ENCODE peak calls at places on chromosome 15, in nine cellular contexts. One of them, this sample, is unnamed.

GRCh38 chr15:65154720-65155119 is 21.1 kb upstream of the PDCD7 start:
- DNase-seq in fibroblast of pulmonary artery: no peak
- DNase-seq in fibroblast of mammary gland: no peak
- DNase-seq in AG04450: no peak
- DNase-seq in fibroblast of the aortic adventitia: no peak
- DNase-seq in astrocyte of the spinal cord: no peak
- DNase-seq in epithelial cell of proximal tubule: no peak
- DNase-seq in foreskin fibroblast: no peak
- DNase-seq in sigmoid colon: no peak
- DNase-seq in this sample: no peak

GRCh38 chr15:99435138-99435695 is 130.6 kb upstream of the MEF2A start:
- DNase-seq in fibroblast of pulmonary artery: no peak
- DNase-seq in fibroblast of mammary gland: no peak
- DNase-seq in AG04450: no peak
- DNase-seq in fibroblast of the aortic adventitia: no peak
- DNase-seq in astrocyte of the spinal cord: no peak
- DNase-seq in epithelial cell of proximal tubule: no peak
- DNase-seq in foreskin fibroblast: no peak
- DNase-seq in sigmoid colon: peak
- DNase-seq in this sample: no peak

GRCh38 chr15:30991301-30992072 is at the start of gene MTMR10:
- DNase-seq in fibroblast of pulmonary artery: peak
- DNase-seq in fibroblast of mammary gland: peak
- DNase-seq in AG04450: peak
- DNase-seq in fibroblast of the aortic adventitia: peak
- DNase-seq in astrocyte of the spinal cord: peak
- DNase-seq in epithelial cell of proximal tubule: no peak
- DNase-seq in foreskin fibroblast: peak
- DNase-seq in sigmoid colon: peak
- DNase-seq in this sample: peak

GRCh38 chr15:52183562-52184173 is 7.5 kb downstream of the GNB5 start:
- DNase-seq in fibroblast of pulmonary artery: peak
- DNase-seq in fibroblast of mammary gland: peak
- DNase-seq in AG04450: no peak
- DNase-seq in fibroblast of the aortic adventitia: peak
- DNase-seq in astrocyte of the spinal cord: peak
- DNase-seq in epithelial cell of proximal tubule: no peak
- DNase-seq in foreskin fibroblast: peak
- DNase-seq in sigmoid colon: no peak
- DNase-seq in this sample: no peak

GRCh38 chr15:33007295-33007855 is 187.1 kb downstream of the FMN1 start:
- DNase-seq in fibroblast of pulmonary artery: peak
- DNase-seq in fibroblast of mammary gland: peak
- DNase-seq in AG04450: no peak
- DNase-seq in fibroblast of the aortic adventitia: peak
- DNase-seq in astrocyte of the spinal cord: peak
- DNase-seq in epithelial cell of proximal tubule: no peak
- DNase-seq in foreskin fibroblast: peak
- DNase-seq in sigmoid colon: no peak
- DNase-seq in this sample: no peak

GRCh38 chr15:43206054-43206453 is 14.8 kb downstream of the EPB42 start:
- DNase-seq in fibroblast of pulmonary artery: no peak
- DNase-seq in fibroblast of mammary gland: no peak
- DNase-seq in AG04450: no peak
- DNase-seq in fibroblast of the aortic adventitia: no peak
- DNase-seq in astrocyte of the spinal cord: no peak
- DNase-seq in epithelial cell of proximal tubule: no peak
- DNase-seq in foreskin fibroblast: no peak
- DNase-seq in sigmoid colon: no peak
- DNase-seq in this sample: no peak

GRCh38 chr15:98769867-98770266 is 121.5 kb downstream of the IGF1R start:
- DNase-seq in fibroblast of pulmonary artery: no peak
- DNase-seq in fibroblast of mammary gland: no peak
- DNase-seq in AG04450: no peak
- DNase-seq in fibroblast of the aortic adventitia: no peak
- DNase-seq in astrocyte of the spinal cord: no peak
- DNase-seq in epithelial cell of proximal tubule: no peak
- DNase-seq in foreskin fibroblast: no peak
- DNase-seq in sigmoid colon: no peak
- DNase-seq in this sample: no peak

GRCh38 chr15:38589502-38589901 is 24.9 kb upstream of the RASGRP1 start:
- DNase-seq in fibroblast of pulmonary artery: peak
- DNase-seq in fibroblast of mammary gland: peak
- DNase-seq in AG04450: peak
- DNase-seq in fibroblast of the aortic adventitia: peak
- DNase-seq in astrocyte of the spinal cord: peak
- DNase-seq in epithelial cell of proximal tubule: peak
- DNase-seq in foreskin fibroblast: peak
- DNase-seq in sigmoid colon: no peak
- DNase-seq in this sample: peak

GRCh38 chr15:64324513-64324912 is 31.5 kb downstream of the CSNK1G1 start:
- DNase-seq in fibroblast of pulmonary artery: no peak
- DNase-seq in fibroblast of mammary gland: peak
- DNase-seq in AG04450: no peak
- DNase-seq in fibroblast of the aortic adventitia: no peak
- DNase-seq in astrocyte of the spinal cord: no peak
- DNase-seq in epithelial cell of proximal tubule: no peak
- DNase-seq in foreskin fibroblast: peak
- DNase-seq in sigmoid colon: no peak
- DNase-seq in this sample: no peak

GRCh38 chr15:92391640-92392039 is 2.0 kb upstream of the ST8SIA2 start:
- DNase-seq in fibroblast of pulmonary artery: peak
- DNase-seq in fibroblast of mammary gland: peak
- DNase-seq in AG04450: no peak
- DNase-seq in fibroblast of the aortic adventitia: peak
- DNase-seq in astrocyte of the spinal cord: peak
- DNase-seq in epithelial cell of proximal tubule: no peak
- DNase-seq in foreskin fibroblast: no peak
- DNase-seq in sigmoid colon: no peak
- DNase-seq in this sample: no peak

GRCh38 chr15:76968310-76968709 is 26.6 kb upstream of the PSTPIP1 start:
- DNase-seq in fibroblast of pulmonary artery: peak
- DNase-seq in fibroblast of mammary gland: no peak
- DNase-seq in AG04450: no peak
- DNase-seq in fibroblast of the aortic adventitia: peak
- DNase-seq in astrocyte of the spinal cord: no peak
- DNase-seq in epithelial cell of proximal tubule: no peak
- DNase-seq in foreskin fibroblast: no peak
- DNase-seq in sigmoid colon: no peak
- DNase-seq in this sample: no peak

GRCh38 chr15:44595246-44595645 is 58.3 kb downstream of the EIF3J start:
- DNase-seq in fibroblast of pulmonary artery: no peak
- DNase-seq in fibroblast of mammary gland: no peak
- DNase-seq in AG04450: no peak
- DNase-seq in fibroblast of the aortic adventitia: no peak
- DNase-seq in astrocyte of the spinal cord: no peak
- DNase-seq in epithelial cell of proximal tubule: no peak
- DNase-seq in foreskin fibroblast: no peak
- DNase-seq in sigmoid colon: no peak
- DNase-seq in this sample: no peak

GRCh38 chr15:101167791-101168462 is 83.9 kb downstream of the CHSY1 start:
- DNase-seq in fibroblast of pulmonary artery: peak
- DNase-seq in fibroblast of mammary gland: peak
- DNase-seq in AG04450: peak
- DNase-seq in fibroblast of the aortic adventitia: peak
- DNase-seq in astrocyte of the spinal cord: peak
- DNase-seq in epithelial cell of proximal tubule: no peak
- DNase-seq in foreskin fibroblast: peak
- DNase-seq in sigmoid colon: peak
- DNase-seq in this sample: no peak
- H3K4me3 ChIP-seq in fibroblast of pulmonary artery: no peak
- H3K4me3 ChIP-seq in fibroblast of mammary gland: no peak
- H3K4me3 ChIP-seq in AG04450: no peak
- H3K4me3 ChIP-seq in fibroblast of the aortic adventitia: no peak
- H3K4me3 ChIP-seq in astrocyte of the spinal cord: no peak
- H3K4me3 ChIP-seq in epithelial cell of proximal tubule: no peak
- H3K4me3 ChIP-seq in foreskin fibroblast: no peak
- H3K4me3 ChIP-seq in sigmoid colon: no peak
- H3K4me3 ChIP-seq in this sample: no peak

GRCh38 chr15:55916666-55917409 is 76.6 kb downstream of the NEDD4 start:
- DNase-seq in fibroblast of pulmonary artery: peak
- DNase-seq in fibroblast of mammary gland: peak
- DNase-seq in AG04450: peak
- DNase-seq in fibroblast of the aortic adventitia: peak
- DNase-seq in astrocyte of the spinal cord: peak
- DNase-seq in epithelial cell of proximal tubule: peak
- DNase-seq in foreskin fibroblast: peak
- DNase-seq in sigmoid colon: no peak
- DNase-seq in this sample: peak

GRCh38 chr15:55915876-55916567 is 77.4 kb downstream of the NEDD4 start:
- DNase-seq in fibroblast of pulmonary artery: peak
- DNase-seq in fibroblast of mammary gland: peak
- DNase-seq in AG04450: no peak
- DNase-seq in fibroblast of the aortic adventitia: peak
- DNase-seq in astrocyte of the spinal cord: no peak
- DNase-seq in epithelial cell of proximal tubule: no peak
- DNase-seq in foreskin fibroblast: peak
- DNase-seq in sigmoid colon: no peak
- DNase-seq in this sample: no peak

GRCh38 chr15:55917881-55918296 is 75.5 kb downstream of the NEDD4 start:
- DNase-seq in fibroblast of pulmonary artery: peak
- DNase-seq in fibroblast of mammary gland: peak
- DNase-seq in AG04450: peak
- DNase-seq in fibroblast of the aortic adventitia: peak
- DNase-seq in astrocyte of the spinal cord: peak
- DNase-seq in epithelial cell of proximal tubule: no peak
- DNase-seq in foreskin fibroblast: peak
- DNase-seq in sigmoid colon: no peak
- DNase-seq in this sample: peak

GRCh38 chr15:55921744-55922143 is 71.7 kb downstream of the NEDD4 start:
- DNase-seq in fibroblast of pulmonary artery: no peak
- DNase-seq in fibroblast of mammary gland: no peak
- DNase-seq in AG04450: no peak
- DNase-seq in fibroblast of the aortic adventitia: no peak
- DNase-seq in astrocyte of the spinal cord: no peak
- DNase-seq in epithelial cell of proximal tubule: no peak
- DNase-seq in foreskin fibroblast: no peak
- DNase-seq in sigmoid colon: no peak
- DNase-seq in this sample: no peak
- TF ChIP-seq CTCF in fibroblast of pulmonary artery: no peak
- TF ChIP-seq CTCF in fibroblast of mammary gland: no peak
- TF ChIP-seq CTCF in AG04450: no peak
- TF ChIP-seq CTCF in fibroblast of the aortic adventitia: no peak
- TF ChIP-seq CTCF in astrocyte of the spinal cord: no peak
- TF ChIP-seq CTCF in epithelial cell of proximal tubule: no peak
- TF ChIP-seq CTCF in foreskin fibroblast: no peak
- TF ChIP-seq CTCF in sigmoid colon: no peak
- TF ChIP-seq CTCF in this sample: no peak

DNA sequence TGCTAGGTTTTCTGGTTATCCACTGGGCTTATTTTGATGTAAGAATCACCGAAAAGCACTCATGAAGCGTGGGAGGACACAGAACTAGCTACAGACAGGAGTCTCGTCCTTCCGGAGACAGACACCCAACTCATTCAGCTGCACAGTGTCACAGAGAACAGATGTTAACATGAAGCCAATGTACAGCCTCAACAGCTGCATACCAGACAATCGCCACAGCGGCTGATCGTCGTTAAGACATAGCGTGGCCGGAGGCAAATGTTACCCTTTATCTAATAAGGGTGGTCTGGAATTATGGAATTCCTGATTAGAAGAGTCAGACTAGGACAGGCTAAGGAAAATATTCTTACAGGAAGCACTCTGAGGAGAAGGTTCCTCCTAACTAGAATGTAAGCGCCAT is 1.2 kb upstream of the PYGO1 start:
- DNase-seq in fibroblast of pulmonary artery: no peak
- DNase-seq in fibroblast of mammary gland: peak
- DNase-seq in AG04450: no peak
- DNase-seq in fibroblast of the aortic adventitia: no peak
- DNase-seq in astrocyte of the spinal cord: no peak
- DNase-seq in epithelial cell of proximal tubule: no peak
- DNase-seq in foreskin fibroblast: peak
- DNase-seq in sigmoid colon: no peak
- DNase-seq in this sample: no peak
- H3K4me3 ChIP-seq in fibroblast of pulmonary artery: peak
- H3K4me3 ChIP-seq in fibroblast of mammary gland: peak
- H3K4me3 ChIP-seq in AG04450: peak
- H3K4me3 ChIP-seq in fibroblast of the aortic adventitia: no peak
- H3K4me3 ChIP-seq in astrocyte of the spinal cord: no peak
- H3K4me3 ChIP-seq in epithelial cell of proximal tubule: no peak
- H3K4me3 ChIP-seq in foreskin fibroblast: peak
- H3K4me3 ChIP-seq in sigmoid colon: peak
- H3K4me3 ChIP-seq in this sample: peak

DNA sequence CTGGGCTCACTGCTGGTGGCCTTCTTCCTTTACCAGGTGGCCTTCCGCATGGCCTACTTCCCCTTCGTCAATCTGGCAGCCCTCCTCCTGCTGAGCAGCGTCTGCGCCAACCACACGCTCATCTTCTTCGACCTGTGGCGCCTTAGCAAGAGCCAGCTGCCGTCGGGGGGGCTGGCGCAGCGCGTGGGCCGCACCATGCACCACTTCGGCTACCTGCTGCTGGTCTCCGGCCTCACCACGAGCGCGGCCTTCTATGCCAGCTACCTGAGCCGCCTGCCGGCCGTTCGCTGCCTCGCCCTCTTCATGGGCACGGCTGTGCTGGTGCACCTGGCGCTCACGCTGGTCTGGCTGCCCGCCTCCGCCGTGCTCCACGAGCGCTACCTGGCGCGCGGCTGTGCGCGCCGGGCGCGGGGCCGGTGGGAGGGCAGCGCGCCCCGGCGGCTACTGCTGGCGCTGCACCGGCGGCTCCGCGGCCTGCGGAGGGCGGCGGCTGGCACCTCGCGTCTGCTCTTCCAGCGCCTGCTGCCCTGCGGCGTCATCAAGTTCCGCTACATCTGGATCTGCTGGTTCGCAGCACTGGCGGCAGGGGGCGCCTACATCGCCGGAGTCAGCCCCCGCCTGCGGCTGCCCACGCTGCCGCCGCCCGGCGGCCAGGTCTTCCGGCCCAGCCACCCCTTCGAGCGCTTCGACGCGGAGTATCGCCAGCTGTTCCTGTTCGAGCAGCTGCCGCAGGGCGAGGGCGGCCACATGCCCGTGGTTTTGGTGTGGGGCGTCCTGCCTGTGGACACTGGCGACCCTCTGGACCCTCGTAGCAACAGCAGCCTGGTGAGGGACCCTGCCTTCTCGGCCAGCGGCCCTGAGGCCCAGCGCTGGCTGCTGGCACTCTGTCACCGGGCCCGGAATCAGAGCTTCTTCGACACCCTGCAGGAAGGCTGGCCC is 9.9 kb downstream of the DISP2 start:
- DNase-seq in fibroblast of pulmonary artery: peak
- DNase-seq in fibroblast of mammary gland: peak
- DNase-seq in AG04450: peak
- DNase-seq in fibroblast of the aortic adventitia: peak
- DNase-seq in astrocyte of the spinal cord: peak
- DNase-seq in epithelial cell of proximal tubule: peak
- DNase-seq in foreskin fibroblast: peak
- DNase-seq in sigmoid colon: peak
- DNase-seq in this sample: no peak
- TF ChIP-seq CTCF in fibroblast of pulmonary artery: peak
- TF ChIP-seq CTCF in fibroblast of mammary gland: peak
- TF ChIP-seq CTCF in AG04450: peak
- TF ChIP-seq CTCF in fibroblast of the aortic adventitia: peak
- TF ChIP-seq CTCF in astrocyte of the spinal cord: peak
- TF ChIP-seq CTCF in epithelial cell of proximal tubule: peak
- TF ChIP-seq CTCF in foreskin fibroblast: peak
- TF ChIP-seq CTCF in sigmoid colon: peak
- TF ChIP-seq CTCF in this sample: peak

This sample was measured in AG04449.